ENCODE peak calls at places on chromosome 4, in four cellular contexts. One of them, this sample, is unnamed.

GRCh38 chr4:19684079-19684478 is 567.6 kb upstream of the SLIT2 start:
- DNase-seq in left ventricle myocardium inferior: no peak
- DNase-seq in activated CD4-positive, alpha-beta T cell treated with anti-CD3 and anti-CD28 coated beads for 1 hour: no peak
- DNase-seq in activated CD4-positive, alpha-beta memory T cell treated with anti-CD3 and anti-CD28 coated beads for 36 hours: no peak
- DNase-seq in this sample: no peak

GRCh38 chr4:138910914-138911336 is 104.7 kb upstream of the NOCT start:
- DNase-seq in left ventricle myocardium inferior: peak; percentile 80
- DNase-seq in activated CD4-positive, alpha-beta T cell treated with anti-CD3 and anti-CD28 coated beads for 1 hour: no peak
- DNase-seq in activated CD4-positive, alpha-beta memory T cell treated with anti-CD3 and anti-CD28 coated beads for 36 hours: no peak
- DNase-seq in this sample: no peak

GRCh38 chr4:148214529-148215166 is 227.6 kb downstream of the NR3C2 start:
- DNase-seq in left ventricle myocardium inferior: peak; percentile 51
- DNase-seq in activated CD4-positive, alpha-beta T cell treated with anti-CD3 and anti-CD28 coated beads for 1 hour: no peak
- DNase-seq in activated CD4-positive, alpha-beta memory T cell treated with anti-CD3 and anti-CD28 coated beads for 36 hours: no peak
- DNase-seq in this sample: no peak

GRCh38 chr4:100977746-100978397 is 369.5 kb downstream of the PPP3CA start:
- DNase-seq in left ventricle myocardium inferior: no peak
- DNase-seq in activated CD4-positive, alpha-beta T cell treated with anti-CD3 and anti-CD28 coated beads for 1 hour: no peak
- DNase-seq in activated CD4-positive, alpha-beta memory T cell treated with anti-CD3 and anti-CD28 coated beads for 36 hours: no peak
- DNase-seq in this sample: no peak

GRCh38 chr4:44165938-44166337 is 282.7 kb downstream of the KCTD8 start:
- DNase-seq in left ventricle myocardium inferior: no peak
- DNase-seq in activated CD4-positive, alpha-beta T cell treated with anti-CD3 and anti-CD28 coated beads for 1 hour: no peak
- DNase-seq in activated CD4-positive, alpha-beta memory T cell treated with anti-CD3 and anti-CD28 coated beads for 36 hours: no peak
- DNase-seq in this sample: no peak

GRCh38 chr4:8707045-8707781 is 114.6 kb downstream of the CPZ start:
- DNase-seq in left ventricle myocardium inferior: peak; percentile 5
- DNase-seq in activated CD4-positive, alpha-beta T cell treated with anti-CD3 and anti-CD28 coated beads for 1 hour: no peak
- DNase-seq in activated CD4-positive, alpha-beta memory T cell treated with anti-CD3 and anti-CD28 coated beads for 36 hours: no peak
- DNase-seq in this sample: no peak

GRCh38 chr4:1567808-1568581 is 116.1 kb downstream of the FAM53A start:
- DNase-seq in left ventricle myocardium inferior: no peak
- DNase-seq in activated CD4-positive, alpha-beta T cell treated with anti-CD3 and anti-CD28 coated beads for 1 hour: no peak
- DNase-seq in activated CD4-positive, alpha-beta memory T cell treated with anti-CD3 and anti-CD28 coated beads for 36 hours: no peak
- DNase-seq in this sample: no peak

GRCh38 chr4:88291003-88291402 is 6.6 kb upstream of the PPM1K start:
- DNase-seq in left ventricle myocardium inferior: no peak
- DNase-seq in activated CD4-positive, alpha-beta T cell treated with anti-CD3 and anti-CD28 coated beads for 1 hour: no peak
- DNase-seq in activated CD4-positive, alpha-beta memory T cell treated with anti-CD3 and anti-CD28 coated beads for 36 hours: no peak
- DNase-seq in this sample: no peak

GRCh38 chr4:56048621-56049427 is 100.1 kb downstream of the CEP135 start:
- DNase-seq in left ventricle myocardium inferior: peak; percentile 27
- DNase-seq in activated CD4-positive, alpha-beta T cell treated with anti-CD3 and anti-CD28 coated beads for 1 hour: no peak
- DNase-seq in activated CD4-positive, alpha-beta memory T cell treated with anti-CD3 and anti-CD28 coated beads for 36 hours: peak; percentile 66
- DNase-seq in this sample: peak; percentile 89

GRCh38 chr4:26717332-26717731 is 133.4 kb downstream of the TBC1D19 start:
- DNase-seq in left ventricle myocardium inferior: no peak
- DNase-seq in activated CD4-positive, alpha-beta T cell treated with anti-CD3 and anti-CD28 coated beads for 1 hour: no peak
- DNase-seq in activated CD4-positive, alpha-beta memory T cell treated with anti-CD3 and anti-CD28 coated beads for 36 hours: no peak
- DNase-seq in this sample: no peak

GRCh38 chr4:3232871-3233271 is 16.1 kb upstream of the MSANTD1 start:
- DNase-seq in left ventricle myocardium inferior: no peak
- DNase-seq in activated CD4-positive, alpha-beta T cell treated with anti-CD3 and anti-CD28 coated beads for 1 hour: no peak
- DNase-seq in activated CD4-positive, alpha-beta memory T cell treated with anti-CD3 and anti-CD28 coated beads for 36 hours: no peak
- DNase-seq in this sample: no peak

GRCh38 chr4:6177587-6178197 is 22.7 kb downstream of the JAKMIP1 start:
- DNase-seq in left ventricle myocardium inferior: no peak
- DNase-seq in activated CD4-positive, alpha-beta T cell treated with anti-CD3 and anti-CD28 coated beads for 1 hour: no peak
- DNase-seq in activated CD4-positive, alpha-beta memory T cell treated with anti-CD3 and anti-CD28 coated beads for 36 hours: peak; percentile 84
- DNase-seq in this sample: peak; percentile 78

GRCh38 chr4:109294006-109294405 is 8.5 kb downstream of the COL25A1 start:
- DNase-seq in left ventricle myocardium inferior: no peak
- DNase-seq in activated CD4-positive, alpha-beta T cell treated with anti-CD3 and anti-CD28 coated beads for 1 hour: no peak
- DNase-seq in activated CD4-positive, alpha-beta memory T cell treated with anti-CD3 and anti-CD28 coated beads for 36 hours: peak; percentile 40
- DNase-seq in this sample: peak; percentile 54

GRCh38 chr4:106981431-106981830 is 54.7 kb downstream of the DKK2 start:
- DNase-seq in left ventricle myocardium inferior: no peak
- DNase-seq in activated CD4-positive, alpha-beta T cell treated with anti-CD3 and anti-CD28 coated beads for 1 hour: no peak
- DNase-seq in activated CD4-positive, alpha-beta memory T cell treated with anti-CD3 and anti-CD28 coated beads for 36 hours: no peak
- DNase-seq in this sample: no peak

GRCh38 chr4:174764105-174764729 is 64.8 kb downstream of the GLRA3 start:
- DNase-seq in left ventricle myocardium inferior: no peak
- DNase-seq in activated CD4-positive, alpha-beta T cell treated with anti-CD3 and anti-CD28 coated beads for 1 hour: no peak
- DNase-seq in activated CD4-positive, alpha-beta memory T cell treated with anti-CD3 and anti-CD28 coated beads for 36 hours: no peak
- DNase-seq in this sample: peak; percentile 79

GRCh38 chr4:32884198-32884597 is 2164.0 kb downstream of the PCDH7 start:
- DNase-seq in left ventricle myocardium inferior: no peak
- DNase-seq in activated CD4-positive, alpha-beta T cell treated with anti-CD3 and anti-CD28 coated beads for 1 hour: no peak
- DNase-seq in activated CD4-positive, alpha-beta memory T cell treated with anti-CD3 and anti-CD28 coated beads for 36 hours: no peak
- DNase-seq in this sample: no peak

This sample was measured in OCI-LY7.